ENCODE peak calls at places on chromosomes 13 and 19, in eight cellular contexts. E is heart left ventricle, N is uterus, D is suprapubic skin, C is transverse colon, I is adrenal gland, F is lower leg skin, A is gastrocnemius medialis. R is an unnamed sample.

GRCh38 chr13:108902557-108903155 is 273.2 kb downstream of the MYO16 start:
- DNase-seq in N (no peak), C (no peak), D (no peak), I (no peak), A (no peak), F (no peak), E (no peak), R (no peak)

GRCh38 chr19:35109395-35110112 is 6.1 kb upstream of the FXYD3 start:
- DNase-seq in D (no peak), C (peak), F (no peak), I (no peak), N (no peak), A (peak), E (no peak), R (no peak)

GRCh38 chr19:36009220-36009619 is 607 bp upstream of the SYNE4 start:
- DNase-seq in A (no peak), D (peak), N (peak), C (peak), F (peak), I (peak), E (peak), R (peak)

GRCh38 chr19:390386-391198 is 18.4 kb downstream of the C2CD4C start:
- DNase-seq in I (no peak), C (no peak), N (no peak), F (no peak), A (no peak), E (no peak), D (no peak), R (no peak)

GRCh38 chr13:52845766-52846566 is 2.5 kb downstream of the PCDH8 start:
- DNase-seq in A (no peak), D (no peak), N (no peak), C (peak), E (no peak), F (no peak), I (no peak), R (peak)

GRCh38 chr13:53783466-53783865 is 754.9 kb downstream of the OLFM4 start:
- DNase-seq in D (no peak), F (no peak), E (no peak), A (no peak), C (no peak), N (no peak), I (no peak), R (no peak)

GRCh38 chr19:33399745-33400681 is 26.5 kb downstream of the CEBPG start:
- DNase-seq in I (no peak), N (no peak), D (peak), A (peak), F (no peak), C (peak), E (no peak), R (no peak)

GRCh38 chr13:51006067-51006800 is 96.6 kb downstream of the RNASEH2B start:
- DNase-seq in C (no peak), I (no peak), N (peak), A (peak), F (no peak), D (no peak), E (no peak), R (no peak)

GRCh38 chr13:82976499-82976898 is 905.8 kb downstream of the SLITRK1 start:
- DNase-seq in C (no peak), D (no peak), I (no peak), E (no peak), N (no peak), A (no peak), F (no peak), R (no peak)

GRCh38 chr13:42847891-42848663 is 66.7 kb downstream of the FAM216B start:
- DNase-seq in A (no peak), C (no peak), N (no peak), E (no peak), F (no peak), D (no peak), I (no peak), R (no peak)

GRCh38 chr13:52646967-52647366 is 4.7 kb downstream of the HNRNPA1L2 start:
- DNase-seq in D (no peak), C (no peak), A (no peak), F (no peak), I (no peak), N (no peak), E (no peak), R (no peak)

GRCh38 chr19:16421982-16422381 is 49.8 kb downstream of the EPS15L1 start:
- DNase-seq in A (no peak), I (no peak), F (no peak), C (no peak), N (no peak), D (no peak), E (no peak), R (no peak)

GRCh38 chr19:13363235-13363634 is 143.0 kb downstream of the CACNA1A start:
- DNase-seq in A (no peak), D (no peak), I (no peak), C (no peak), E (no peak), N (no peak), F (no peak), R (no peak)

GRCh38 chr13:88068316-88068715 is 397.1 kb downstream of the SLITRK5 start:
- DNase-seq in A (no peak), E (no peak), C (no peak), D (no peak), I (no peak), F (no peak), N (no peak), R (no peak)

DNA sequence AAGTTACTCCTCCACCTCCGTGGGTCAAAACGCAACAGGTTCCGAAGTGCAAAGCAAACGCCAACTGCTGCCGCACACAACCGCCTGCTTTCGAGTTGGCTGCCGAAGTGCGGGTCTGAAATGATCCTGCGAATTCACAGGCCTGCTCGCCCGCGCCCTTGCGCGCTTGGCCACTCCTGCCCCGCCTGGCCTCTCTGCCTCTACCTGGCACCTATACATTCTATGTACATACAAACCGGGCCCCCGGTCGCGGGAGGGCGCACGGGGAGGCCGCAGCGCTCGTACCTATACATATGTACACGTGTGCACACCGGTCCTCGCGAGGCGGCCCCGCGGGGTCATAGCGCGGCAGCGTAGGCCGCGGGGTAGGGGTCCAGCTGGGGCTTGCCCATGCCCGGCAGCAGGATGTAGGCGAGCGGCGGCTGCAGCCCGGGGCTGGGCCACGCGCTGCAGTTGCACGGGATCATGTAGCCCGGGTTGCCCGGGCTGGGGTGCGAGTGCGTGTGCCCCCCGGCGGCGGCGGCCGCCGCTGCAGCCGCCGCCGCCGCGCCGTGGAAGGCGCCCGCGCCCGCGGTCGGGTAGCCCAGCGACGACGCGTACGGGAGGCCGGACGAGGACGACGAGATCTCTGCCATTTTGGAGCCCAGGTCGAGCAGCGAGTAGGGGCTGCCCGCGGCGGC is 1.3 kb downstream of the SOX21 start:
- DNase-seq in D (peak), I (no peak), E (no peak), N (no peak), F (no peak), A (no peak), C (no peak), R (no peak)
- H3K4me3 ChIP-seq in D (peak), I (no peak), E (no peak), N (no peak), F (peak), A (peak), C (no peak), R (no peak)

GRCh38 chr19:11138659-11139526 is 16.7 kb downstream of the SPC24 start:
- DNase-seq in F (peak), A (peak), C (peak), E (peak), N (peak), I (peak), D (peak), R (peak)

GRCh38 chr19:11140896-11141295 is 14.7 kb downstream of the SPC24 start:
- DNase-seq in I (no peak), E (no peak), A (no peak), C (no peak), N (no peak), F (no peak), D (no peak), R (no peak)

GRCh38 chr19:11142528-11143171 is 12.9 kb downstream of the SPC24 start:
- DNase-seq in F (peak), A (peak), C (peak), N (peak), D (peak), I (peak), E (peak), R (no peak)

GRCh38 chr19:11145147-11145924 is 10.2 kb downstream of the SPC24 start:
- DNase-seq in D (no peak), A (no peak), N (no peak), C (no peak), E (no peak), I (no peak), F (no peak), R (no peak)

GRCh38 chr19:11141937-11142527 is 13.6 kb downstream of the SPC24 start:
- DNase-seq in D (no peak), A (no peak), F (no peak), E (no peak), C (no peak), N (no peak), I (no peak), R (no peak)
- TF ChIP-seq CTCF in D (no peak), A (no peak), F (no peak), E (no peak), C (no peak), N (peak), I (no peak), R (no peak)

DNA sequence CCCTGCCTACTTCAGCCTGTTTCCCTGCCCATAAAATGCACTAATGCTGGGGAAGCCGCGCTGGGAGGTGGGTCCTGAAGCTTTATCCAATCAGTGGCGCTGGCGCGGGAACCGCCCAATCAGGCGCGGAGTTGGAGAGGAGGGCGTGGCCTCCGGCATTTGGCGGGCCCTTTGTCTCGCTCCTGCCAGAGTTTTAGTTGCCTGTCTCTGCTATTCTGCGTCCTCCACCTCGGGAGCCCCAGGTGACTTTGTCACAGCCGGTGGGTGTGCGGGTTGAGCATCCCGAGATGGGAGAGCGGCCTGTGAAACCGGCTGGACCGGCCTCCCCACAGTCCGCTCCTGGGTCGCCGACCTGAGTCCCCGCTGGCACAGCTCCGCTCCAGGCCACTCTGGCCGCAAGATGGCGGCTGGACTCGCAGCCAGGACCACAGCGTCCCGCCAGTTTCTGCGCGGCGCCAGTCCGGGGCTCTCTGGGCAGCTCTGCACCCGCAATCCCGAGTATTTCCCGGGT is 30.7 kb upstream of the ZNF429 start:
- DNase-seq in N (peak), I (peak), C (peak), E (peak), D (peak), F (peak), A (peak), R (no peak)
- TF ChIP-seq POLR2A in N (no peak), I (no peak), C (no peak), E (no peak), D (no peak), F (no peak), A (no peak), R (no peak)

DNA sequence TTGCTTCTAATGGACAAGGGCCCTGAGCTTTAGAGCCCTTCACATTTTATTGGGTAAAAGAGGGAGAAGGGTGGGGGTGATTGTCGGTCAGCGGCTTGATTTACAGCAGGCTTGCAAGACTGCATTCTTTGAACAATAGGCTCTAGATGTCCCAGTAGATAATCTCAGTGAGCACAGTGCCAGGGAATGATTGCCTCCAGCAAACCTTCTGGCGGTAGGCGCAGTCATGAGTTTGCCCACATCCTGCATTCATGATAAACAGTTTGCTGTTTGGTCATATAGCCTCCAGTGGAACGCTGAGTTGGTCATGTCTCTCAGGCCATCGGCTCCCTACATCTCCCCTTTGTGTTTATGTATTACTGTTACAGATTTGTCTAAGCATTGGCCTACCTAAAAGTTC is 12.6 kb downstream of the ZNF528 start:
- DNase-seq in N (no peak), F (no peak), A (no peak), I (no peak), D (no peak), C (no peak), E (no peak), R (no peak)
- H3K4me3 ChIP-seq in N (no peak), F (no peak), A (no peak), I (no peak), D (no peak), C (no peak), E (no peak), R (no peak)

GRCh38 chr19:42081584-42082258 is 5.8 kb downstream of the ZNF574 start:
- DNase-seq in I (no peak), D (no peak), N (no peak), E (no peak), F (no peak), C (no peak), A (no peak), R (peak)
- TF ChIP-seq CTCF in I (peak), D (no peak), N (no peak), E (no peak), F (no peak), C (peak), A (no peak), R (peak)

GRCh38 chr19:18279266-18279515 is 2.2 kb downstream of the JUND start:
- DNase-seq in E (no peak), N (no peak), D (no peak), A (no peak), C (no peak), I (no peak), F (no peak), R (no peak)
- TF ChIP-seq POLR2A in E (no peak), N (no peak), D (no peak), A (no peak), C (no peak), I (no peak), F (no peak), R (no peak)

DNA sequence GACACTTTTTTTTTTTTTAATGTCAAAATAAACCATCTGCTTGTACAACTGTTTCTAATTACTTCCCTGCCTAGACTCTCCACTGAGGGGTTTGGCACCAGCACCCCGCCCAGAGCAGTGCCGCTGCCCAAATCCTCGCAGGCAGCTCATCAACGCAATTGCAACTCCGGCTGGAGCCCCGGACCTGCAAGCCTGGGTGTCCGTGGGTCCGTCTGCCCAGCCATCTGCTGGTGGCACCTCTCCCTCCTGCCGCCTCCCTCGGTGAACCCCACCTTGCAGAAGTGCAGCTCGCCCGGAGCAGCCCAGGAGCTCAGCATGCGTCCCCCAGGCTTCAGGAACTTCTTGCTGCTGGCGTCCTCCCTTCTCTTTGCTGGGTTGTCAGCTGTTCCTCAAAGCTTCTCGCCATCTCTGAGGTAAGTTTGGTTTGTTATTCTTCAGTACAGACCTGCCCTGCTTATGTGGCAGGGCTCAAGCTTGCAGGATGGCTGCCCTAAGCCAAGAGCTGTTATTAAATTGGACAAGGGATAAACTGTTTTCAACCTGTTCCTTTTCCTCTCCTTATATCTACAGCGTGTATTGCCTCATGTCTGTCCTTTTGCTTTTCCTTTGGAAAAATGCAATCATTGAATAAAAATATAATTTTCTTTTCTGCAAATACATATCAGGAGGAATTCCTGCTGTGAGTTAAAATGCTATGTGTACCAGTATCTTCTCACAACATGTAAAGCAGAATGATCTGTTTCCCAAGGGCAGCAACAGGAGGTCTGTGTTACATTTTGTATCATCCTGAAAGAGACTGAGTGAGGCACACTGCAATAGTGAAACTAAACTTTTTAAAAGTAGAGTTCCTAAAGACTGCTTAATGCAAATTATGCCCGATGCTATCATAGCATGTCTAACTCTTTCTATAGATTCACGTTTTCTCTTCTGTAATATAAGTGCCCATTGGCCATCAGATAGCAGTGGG is at the start of gene ITGBL1:
- DNase-seq in C (no peak), E (no peak), F (peak), A (no peak), I (no peak), D (peak), N (no peak), R (no peak)
- H3K4me3 ChIP-seq in C (peak), E (peak), F (peak), A (peak), I (no peak), D (peak), N (peak), R (no peak)

GRCh38 chr19:29212614-29213573 is at the start of gene UQCRFS1:
- DNase-seq in F (peak), A (peak), E (peak), I (peak), N (peak), C (peak), D (peak), R (peak)
- TF ChIP-seq CTCF in F (no peak), A (no peak), E (no peak), I (no peak), N (no peak), C (no peak), D (no peak), R (no peak)

DNA sequence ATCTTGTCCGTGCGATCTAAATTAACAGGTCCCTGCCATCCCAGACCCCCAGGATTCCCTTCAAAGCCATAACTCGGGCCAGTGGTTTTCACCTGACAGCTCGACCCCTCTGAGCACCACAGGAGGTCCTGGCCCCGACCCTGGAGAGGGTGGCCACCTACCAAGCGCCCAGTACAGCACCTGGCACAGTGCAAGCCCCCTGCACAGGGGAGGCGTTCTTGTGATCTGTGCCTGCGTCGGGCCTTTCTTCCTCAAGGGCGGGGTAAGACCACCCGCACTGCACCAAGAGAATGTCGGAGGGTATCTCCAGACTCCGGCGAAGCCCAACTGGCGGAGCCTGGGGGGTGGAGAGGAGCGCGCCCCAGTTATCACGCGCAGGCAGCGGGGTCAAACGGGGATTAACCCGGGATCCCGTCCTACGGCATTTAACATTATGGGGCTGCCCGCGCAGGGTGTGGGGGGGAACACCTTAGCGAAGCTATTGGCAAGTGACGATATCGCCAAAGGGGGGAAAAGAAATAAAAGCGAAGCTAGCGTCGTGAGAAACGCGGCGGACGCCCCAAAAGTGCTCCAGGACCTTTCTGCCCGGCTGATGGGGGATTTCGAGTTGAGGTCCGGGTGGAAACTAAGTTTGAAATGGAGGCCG is 1.3 kb upstream of the HNRNPL start:
- DNase-seq in D (peak), I (peak), F (peak), E (no peak), A (peak), C (peak), N (peak), R (no peak)
- TF ChIP-seq POLR2A in D (no peak), I (no peak), F (no peak), E (no peak), A (no peak), C (no peak), N (no peak), R (no peak)